ENCODE peak calls at places on chromosomes 2 and 18, in eight cellular contexts. One of them, this sample, is unnamed.
A peak's percentile ranks its signal among the peaks of the same experiment; 100 is the strongest.

GRCh38 chr2:12504443-12504842 is 212.3 kb upstream of the TRIB2 start:
- DNase-seq in K562: no peak
- DNase-seq in astrocyte of the spinal cord: peak; percentile 54
- DNase-seq in right atrium auricular region: no peak
- DNase-seq in heart left ventricle: no peak
- DNase-seq in tibial artery: no peak
- DNase-seq in OCI-LY7: no peak
- DNase-seq in neural progenitor cell: no peak
- DNase-seq in this sample: no peak

GRCh38 chr2:112907001-112907949 is 3.7 kb upstream of the IL37 start:
- DNase-seq in neural progenitor cell: no peak
- DNase-seq in astrocyte of the spinal cord: no peak
- DNase-seq in OCI-LY7: no peak
- DNase-seq in tibial artery: no peak
- DNase-seq in K562: no peak
- DNase-seq in heart left ventricle: no peak
- DNase-seq in right atrium auricular region: no peak
- DNase-seq in this sample: no peak

GRCh38 chr18:73990241-73990640 is 157.4 kb downstream of the FBXO15 start:
- DNase-seq in OCI-LY7: no peak
- DNase-seq in astrocyte of the spinal cord: peak; percentile 60
- DNase-seq in right atrium auricular region: no peak
- DNase-seq in K562: no peak
- DNase-seq in heart left ventricle: no peak
- DNase-seq in neural progenitor cell: no peak
- DNase-seq in tibial artery: no peak
- DNase-seq in this sample: no peak

GRCh38 chr2:74552914-74553811 is 579 bp downstream of the LOXL3 start:
- DNase-seq in K562: peak; percentile 27
- DNase-seq in OCI-LY7: no peak
- DNase-seq in right atrium auricular region: no peak
- DNase-seq in neural progenitor cell: peak; percentile 76
- DNase-seq in heart left ventricle: no peak
- DNase-seq in tibial artery: no peak
- DNase-seq in astrocyte of the spinal cord: no peak
- DNase-seq in this sample: no peak

GRCh38 chr18:23451011-23451410 is 2.1 kb upstream of the RIOK3 start:
- DNase-seq in right atrium auricular region: no peak
- DNase-seq in tibial artery: no peak
- DNase-seq in neural progenitor cell: no peak
- DNase-seq in astrocyte of the spinal cord: no peak
- DNase-seq in heart left ventricle: no peak
- DNase-seq in OCI-LY7: no peak
- DNase-seq in K562: no peak
- DNase-seq in this sample: no peak

GRCh38 chr2:164014068-164014577 is 278.3 kb upstream of the FIGN start:
- DNase-seq in neural progenitor cell: peak; percentile 53
- DNase-seq in astrocyte of the spinal cord: peak; percentile 32
- DNase-seq in OCI-LY7: no peak
- DNase-seq in K562: no peak
- DNase-seq in right atrium auricular region: peak; percentile 64
- DNase-seq in tibial artery: peak; percentile 27
- DNase-seq in heart left ventricle: no peak
- DNase-seq in this sample: no peak

GRCh38 chr2:119429225-119430000 is 2.2 kb upstream of the TMEM37 start:
- DNase-seq in astrocyte of the spinal cord: peak; percentile 16
- DNase-seq in tibial artery: no peak
- DNase-seq in heart left ventricle: no peak
- DNase-seq in right atrium auricular region: no peak
- DNase-seq in neural progenitor cell: no peak
- DNase-seq in K562: no peak
- DNase-seq in OCI-LY7: no peak
- DNase-seq in this sample: no peak

GRCh38 chr2:7573166-7573845 is 656.1 kb downstream of the RNF144A start:
- DNase-seq in K562: no peak
- DNase-seq in tibial artery: no peak
- DNase-seq in OCI-LY7: no peak
- DNase-seq in astrocyte of the spinal cord: no peak
- DNase-seq in heart left ventricle: no peak
- DNase-seq in neural progenitor cell: peak; percentile 33
- DNase-seq in right atrium auricular region: no peak
- DNase-seq in this sample: no peak

GRCh38 chr2:176468471-176468870 is 199.2 kb downstream of the MTX2 start:
- DNase-seq in astrocyte of the spinal cord: no peak
- DNase-seq in neural progenitor cell: no peak
- DNase-seq in right atrium auricular region: no peak
- DNase-seq in tibial artery: no peak
- DNase-seq in OCI-LY7: no peak
- DNase-seq in K562: no peak
- DNase-seq in heart left ventricle: no peak
- DNase-seq in this sample: no peak

GRCh38 chr2:15561574-15562344 is 625 bp upstream of the NBAS start:
- DNase-seq in astrocyte of the spinal cord: peak; percentile 71
- DNase-seq in right atrium auricular region: no peak
- DNase-seq in K562: peak; percentile 72
- DNase-seq in heart left ventricle: no peak
- DNase-seq in OCI-LY7: peak; percentile 12
- DNase-seq in neural progenitor cell: peak; percentile 47
- DNase-seq in tibial artery: no peak
- DNase-seq in this sample: no peak

GRCh38 chr18:13308369-13308768 is 89.8 kb downstream of the LDLRAD4 start:
- DNase-seq in right atrium auricular region: no peak
- DNase-seq in OCI-LY7: no peak
- DNase-seq in K562: no peak
- DNase-seq in neural progenitor cell: no peak
- DNase-seq in tibial artery: no peak
- DNase-seq in astrocyte of the spinal cord: no peak
- DNase-seq in heart left ventricle: no peak
- DNase-seq in this sample: no peak

GRCh38 chr18:43271593-43272432 is 5.5 kb downstream of the SYT4 start:
- DNase-seq in K562: peak; percentile 4
- DNase-seq in OCI-LY7: peak; percentile 16
- DNase-seq in neural progenitor cell: peak; percentile 36
- DNase-seq in astrocyte of the spinal cord: peak; percentile 75
- DNase-seq in tibial artery: no peak
- DNase-seq in heart left ventricle: no peak
- DNase-seq in right atrium auricular region: no peak
- DNase-seq in this sample: peak; percentile 15

GRCh38 chr2:30184035-30184434 is 37.2 kb downstream of the YPEL5 start:
- DNase-seq in heart left ventricle: no peak
- DNase-seq in neural progenitor cell: no peak
- DNase-seq in right atrium auricular region: peak; percentile 5
- DNase-seq in K562: no peak
- DNase-seq in astrocyte of the spinal cord: no peak
- DNase-seq in OCI-LY7: no peak
- DNase-seq in tibial artery: no peak
- DNase-seq in this sample: no peak

GRCh38 chr2:198127627-198128026 is 323.2 kb downstream of the PLCL1 start:
- DNase-seq in heart left ventricle: peak; percentile 38
- DNase-seq in neural progenitor cell: peak; percentile 81
- DNase-seq in astrocyte of the spinal cord: peak; percentile 71
- DNase-seq in K562: peak; percentile 53
- DNase-seq in OCI-LY7: peak; percentile 53
- DNase-seq in right atrium auricular region: no peak
- DNase-seq in tibial artery: peak; percentile 28
- DNase-seq in this sample: peak; percentile 38

GRCh38 chr2:12616456-12617163 is 100.1 kb upstream of the TRIB2 start:
- DNase-seq in heart left ventricle: no peak
- DNase-seq in OCI-LY7: no peak
- DNase-seq in neural progenitor cell: no peak
- DNase-seq in tibial artery: no peak
- DNase-seq in right atrium auricular region: no peak
- DNase-seq in astrocyte of the spinal cord: no peak
- DNase-seq in K562: no peak
- DNase-seq in this sample: no peak

GRCh38 chr2:25341031-25341727 is 546 bp downstream of the DNMT3A start:
- DNase-seq in neural progenitor cell: no peak
- DNase-seq in astrocyte of the spinal cord: peak; percentile 15
- DNase-seq in right atrium auricular region: no peak
- DNase-seq in OCI-LY7: peak; percentile 35
- DNase-seq in heart left ventricle: peak; percentile 55
- DNase-seq in tibial artery: no peak
- DNase-seq in K562: peak; percentile 55
- DNase-seq in this sample: no peak
- H3K4me3 ChIP-seq in neural progenitor cell: peak overlapping the region; percentile 48
- H3K4me3 ChIP-seq in astrocyte of the spinal cord: peak overlapping the region; percentile 44
- H3K4me3 ChIP-seq in right atrium auricular region: peak overlapping the region; percentile 55
- H3K4me3 ChIP-seq in OCI-LY7: peak overlapping the region; percentile 61
- H3K4me3 ChIP-seq in heart left ventricle: peak overlapping the region; percentile 99
- H3K4me3 ChIP-seq in tibial artery: peak overlapping the region; percentile 83
- H3K4me3 ChIP-seq in K562: peak overlapping the region; percentile 26
- H3K4me3 ChIP-seq in this sample: peak overlapping the region; percentile 77

GRCh38 chr2:81901017-81901416 is 1596.5 kb upstream of the LRRTM1 start:
- DNase-seq in astrocyte of the spinal cord: no peak
- DNase-seq in tibial artery: no peak
- DNase-seq in heart left ventricle: no peak
- DNase-seq in K562: no peak
- DNase-seq in OCI-LY7: peak; percentile 1
- DNase-seq in neural progenitor cell: peak; percentile 9
- DNase-seq in right atrium auricular region: no peak
- DNase-seq in this sample: no peak
- TF ChIP-seq CTCF in astrocyte of the spinal cord: no peak
- TF ChIP-seq CTCF in tibial artery: no peak
- TF ChIP-seq CTCF in heart left ventricle: no peak
- TF ChIP-seq CTCF in K562: no peak
- TF ChIP-seq CTCF in OCI-LY7: peak; percentile 42
- TF ChIP-seq CTCF in neural progenitor cell: peak; percentile 54
- TF ChIP-seq CTCF in right atrium auricular region: no peak
- TF ChIP-seq CTCF in this sample: no peak

GRCh38 chr2:85741811-85742507 is 11.8 kb upstream of the ATOH8 start:
- DNase-seq in astrocyte of the spinal cord: peak; percentile 94
- DNase-seq in heart left ventricle: peak; percentile 70
- DNase-seq in tibial artery: peak; percentile 93
- DNase-seq in neural progenitor cell: peak; percentile 65
- DNase-seq in OCI-LY7: no peak
- DNase-seq in K562: no peak
- DNase-seq in right atrium auricular region: peak; percentile 95
- DNase-seq in this sample: no peak
- H3K4me3 ChIP-seq in astrocyte of the spinal cord: no peak overlapping the region
- H3K4me3 ChIP-seq in heart left ventricle: no peak overlapping the region
- H3K4me3 ChIP-seq in tibial artery: no peak overlapping the region
- H3K4me3 ChIP-seq in neural progenitor cell: peak overlapping the region; percentile 24
- H3K4me3 ChIP-seq in OCI-LY7: no peak overlapping the region
- H3K4me3 ChIP-seq in K562: no peak overlapping the region
- H3K4me3 ChIP-seq in right atrium auricular region: no peak overlapping the region
- H3K4me3 ChIP-seq in this sample: no peak overlapping the region

DNA sequence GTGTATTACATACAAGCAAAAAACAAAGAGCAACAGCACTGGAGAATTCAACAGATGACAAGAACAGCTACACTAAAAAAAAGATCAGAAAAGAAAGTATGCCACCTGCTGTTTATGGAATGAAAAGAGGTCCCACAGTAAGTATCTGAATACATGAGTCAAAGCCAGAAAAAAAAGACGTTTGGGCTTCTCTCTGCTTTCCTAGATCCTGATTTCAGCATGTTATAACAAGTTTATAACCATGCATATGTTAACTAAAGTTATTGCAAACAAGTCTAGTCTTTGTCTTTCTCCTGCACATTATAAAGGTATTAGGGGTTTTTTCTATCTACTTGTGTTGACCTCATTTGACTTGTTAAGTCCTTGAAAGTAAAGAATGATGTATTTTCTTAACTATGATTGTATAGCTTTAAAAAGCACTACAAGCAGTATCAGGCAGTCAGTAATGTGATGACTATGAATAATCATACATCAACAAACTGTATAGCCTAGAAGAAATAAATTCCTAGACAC is 108.5 kb upstream of the COL5A2 start:
- DNase-seq in K562: no peak
- DNase-seq in neural progenitor cell: peak; percentile 72
- DNase-seq in tibial artery: no peak
- DNase-seq in OCI-LY7: no peak
- DNase-seq in heart left ventricle: no peak
- DNase-seq in astrocyte of the spinal cord: peak; percentile 94
- DNase-seq in right atrium auricular region: no peak
- DNase-seq in this sample: no peak
- TF ChIP-seq CTCF in K562: no peak
- TF ChIP-seq CTCF in neural progenitor cell: peak; percentile 49
- TF ChIP-seq CTCF in tibial artery: peak; percentile 61
- TF ChIP-seq CTCF in OCI-LY7: peak; percentile 64
- TF ChIP-seq CTCF in heart left ventricle: peak; percentile 32
- TF ChIP-seq CTCF in astrocyte of the spinal cord: peak; percentile 40
- TF ChIP-seq CTCF in right atrium auricular region: no peak
- TF ChIP-seq CTCF in this sample: peak; percentile 25

DNA sequence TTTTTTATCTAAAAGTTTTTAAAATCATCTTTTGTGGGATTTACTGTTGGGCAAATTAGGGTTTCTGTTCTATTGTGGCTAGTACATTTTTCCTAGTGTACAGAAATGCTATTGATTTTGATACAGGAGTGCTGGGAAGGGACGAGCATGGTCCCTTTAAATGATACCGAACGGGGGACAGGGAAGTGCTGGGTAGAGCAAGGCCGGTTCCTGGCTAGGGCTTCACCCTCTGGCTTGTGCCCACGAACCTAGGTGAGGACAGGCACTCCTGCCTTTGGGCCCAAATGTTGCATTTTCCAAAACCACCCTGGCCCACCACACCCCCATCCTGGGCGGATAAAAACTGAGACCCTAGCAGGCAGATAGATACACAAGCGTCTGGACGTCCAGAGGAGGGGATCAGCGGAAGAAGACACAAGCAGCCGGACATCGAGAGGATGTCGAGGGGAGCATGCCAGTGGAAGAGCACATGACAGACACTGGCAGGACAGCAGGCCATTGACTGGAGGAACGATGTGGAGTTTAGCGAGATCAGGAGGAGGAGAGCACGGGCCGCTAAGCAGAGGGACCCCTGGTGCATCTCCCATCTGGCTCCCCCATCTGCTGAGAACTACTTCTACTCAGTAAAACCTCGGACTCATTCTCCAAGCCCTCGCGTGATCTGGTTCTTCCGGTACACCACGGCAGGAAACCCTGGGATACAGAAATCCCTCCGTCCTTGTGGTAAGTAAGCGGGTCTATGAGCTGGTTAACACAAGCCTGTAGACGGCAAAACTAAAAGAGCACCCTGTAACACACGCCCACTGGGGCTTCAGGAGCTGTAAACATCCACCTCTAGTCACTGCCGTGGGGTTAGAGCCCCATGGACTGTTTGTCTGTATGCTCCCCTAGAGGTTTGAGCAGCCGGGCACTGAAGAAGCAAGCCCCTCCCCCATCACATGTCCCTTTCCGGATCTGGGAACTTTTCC is 13.5 kb upstream of the CALCRL start:
- DNase-seq in OCI-LY7: no peak
- DNase-seq in right atrium auricular region: no peak
- DNase-seq in astrocyte of the spinal cord: no peak
- DNase-seq in K562: no peak
- DNase-seq in heart left ventricle: peak; percentile 18
- DNase-seq in tibial artery: no peak
- DNase-seq in neural progenitor cell: peak; percentile 16
- DNase-seq in this sample: no peak
- H3K4me3 ChIP-seq in OCI-LY7: no peak overlapping the region
- H3K4me3 ChIP-seq in right atrium auricular region: peak overlapping the region; percentile 34
- H3K4me3 ChIP-seq in astrocyte of the spinal cord: peak overlapping the region; percentile 20
- H3K4me3 ChIP-seq in K562: no peak overlapping the region
- H3K4me3 ChIP-seq in heart left ventricle: peak overlapping the region; percentile 34
- H3K4me3 ChIP-seq in tibial artery: no peak overlapping the region
- H3K4me3 ChIP-seq in neural progenitor cell: peak overlapping the region; percentile 27
- H3K4me3 ChIP-seq in this sample: no peak overlapping the region

DNA sequence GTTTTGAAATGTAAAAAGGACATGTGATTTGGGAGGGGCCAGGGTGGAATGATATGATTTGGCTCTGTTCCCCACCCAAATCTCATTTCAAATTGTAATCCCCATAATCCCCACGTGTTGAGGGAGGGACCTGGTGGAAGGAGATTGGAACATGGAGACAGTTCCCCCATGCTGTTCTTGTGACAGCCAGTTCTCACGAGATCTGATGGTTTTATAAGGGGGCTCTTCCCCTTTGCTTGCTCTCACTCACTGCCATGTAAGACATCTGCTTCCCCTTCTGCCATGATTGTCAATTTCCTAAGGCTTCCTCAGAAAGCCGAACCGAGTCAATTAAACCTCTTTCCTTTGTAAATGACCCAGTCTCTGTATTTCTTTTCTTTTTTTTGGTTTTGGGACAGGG is 39.2 kb downstream of the FECH start:
- DNase-seq in astrocyte of the spinal cord: no peak
- DNase-seq in K562: no peak
- DNase-seq in OCI-LY7: no peak
- DNase-seq in right atrium auricular region: no peak
- DNase-seq in neural progenitor cell: no peak
- DNase-seq in tibial artery: no peak
- DNase-seq in heart left ventricle: no peak
- DNase-seq in this sample: no peak
- TF ChIP-seq CTCF in astrocyte of the spinal cord: no peak
- TF ChIP-seq CTCF in K562: no peak
- TF ChIP-seq CTCF in OCI-LY7: no peak
- TF ChIP-seq CTCF in right atrium auricular region: no peak
- TF ChIP-seq CTCF in neural progenitor cell: no peak
- TF ChIP-seq CTCF in tibial artery: no peak
- TF ChIP-seq CTCF in heart left ventricle: no peak
- TF ChIP-seq CTCF in this sample: no peak

This sample was measured in GM12864.